ENCODE peak calls at places on chromosome 18, in nine cellular contexts. X is memory B cell; W is tibial artery; Z is activated naive CD4-positive, alpha-beta T cell treated with Interleukin-2 at 50 U/mL for 16 hours; K is T-helper 9 cell; T is naive thymus-derived CD4-positive, alpha-beta T cell; B is RPMI7951; M is A172; S is activated naive CD8-positive, alpha-beta T cell treated with anti-CD3 and anti-CD28 coated beads, Interleukin-2, amount 50 U/mL, for 24 hours. N is an unnamed sample.

GRCh38 chr18:34223164-34223892 is 1.4 kb downstream of the NOL4 start:
- DNase-seq in Z (no peak), S (peak), T (no peak), M (no peak), W (no peak), B (no peak), K (no peak), X (no peak), N (no peak)

GRCh38 chr18:32674491-32674890 is 98.3 kb downstream of the KLHL14 start:
- DNase-seq in S (no peak), M (no peak), Z (no peak), B (no peak), K (no peak), X (no peak), T (no peak), W (no peak), N (no peak)

GRCh38 chr18:9648431-9649163 is 34.2 kb upstream of the PPP4R1 start:
- DNase-seq in T (no peak), K (no peak), B (no peak), X (no peak), Z (no peak), M (no peak), W (no peak), S (no peak), N (no peak)

GRCh38 chr18:79245517-79246001 is 150.2 kb upstream of the NFATC1 start:
- DNase-seq in B (peak), K (peak), T (no peak), X (no peak), Z (peak), S (no peak), M (peak), W (no peak), N (peak)

GRCh38 chr18:23356915-23357421 is 96.1 kb upstream of the RIOK3 start:
- DNase-seq in Z (no peak), B (no peak), M (no peak), X (no peak), T (no peak), W (no peak), K (no peak), S (no peak), N (no peak)

GRCh38 chr18:67476585-67476984 is 39.9 kb downstream of the DSEL start:
- DNase-seq in S (no peak), Z (no peak), T (no peak), M (no peak), K (no peak), X (no peak), B (peak), W (no peak), N (no peak)

GRCh38 chr18:55607763-55608162 is 19.8 kb upstream of the TCF4 start:
- DNase-seq in M (no peak), B (no peak), K (no peak), X (no peak), Z (no peak), T (no peak), W (no peak), S (no peak), N (no peak)

GRCh38 chr18:60656563-60656962 is 284.0 kb upstream of the MC4R start:
- DNase-seq in M (no peak), Z (no peak), K (no peak), X (no peak), S (no peak), W (no peak), T (no peak), B (no peak), N (no peak)

GRCh38 chr18:51361130-51361860 is 163.8 kb upstream of the MEX3C start:
- DNase-seq in Z (no peak), W (no peak), K (no peak), X (no peak), S (no peak), T (no peak), B (peak), M (peak), N (peak)

GRCh38 chr18:3486514-3486913 is 36.5 kb downstream of the TGIF1 start:
- DNase-seq in S (no peak), M (no peak), T (no peak), B (no peak), W (no peak), Z (no peak), X (no peak), K (no peak), N (no peak)

GRCh38 chr18:48796491-48797205 is 154.1 kb downstream of the SMAD7 start:
- DNase-seq in K (no peak), S (no peak), M (no peak), T (no peak), X (no peak), Z (no peak), B (no peak), W (peak), N (no peak)

GRCh38 chr18:58335821-58336220 is 291.8 kb downstream of the NEDD4L start:
- DNase-seq in X (no peak), Z (no peak), K (no peak), T (no peak), M (no peak), W (no peak), S (no peak), B (no peak), N (no peak)

GRCh38 chr18:48983793-48984437 is 33.1 kb upstream of the SMAD7 start:
- DNase-seq in K (no peak), M (no peak), X (no peak), B (no peak), W (no peak), Z (no peak), S (no peak), T (peak), N (no peak)

GRCh38 chr18:76328145-76328544 is 166.9 kb downstream of the ZNF516 start:
- DNase-seq in X (no peak), M (no peak), T (no peak), S (no peak), B (no peak), W (no peak), Z (no peak), K (no peak), N (no peak)

GRCh38 chr18:52826994-52827393 is 487.0 kb downstream of the DCC start:
- DNase-seq in B (no peak), K (no peak), M (no peak), T (no peak), S (no peak), X (no peak), Z (no peak), W (no peak), N (no peak)

GRCh38 chr18:8478166-8478967 is 130.9 kb upstream of the RAB12 start:
- DNase-seq in T (peak), W (no peak), M (peak), S (peak), Z (peak), B (peak), X (peak), K (peak), N (no peak)

GRCh38 chr18:31040982-31041345 is 1.6 kb downstream of the DSC3 start:
- DNase-seq in M (no peak), Z (no peak), X (no peak), W (no peak), S (no peak), T (no peak), B (no peak), K (no peak), N (no peak)

GRCh38 chr18:61443311-61443710 is 110.1 kb downstream of the CDH20 start:
- DNase-seq in Z (no peak), S (no peak), T (no peak), B (no peak), M (no peak), X (no peak), W (no peak), K (no peak), N (no peak)

GRCh38 chr18:69758458-69758857 is 189.2 kb downstream of the CD226 start:
- DNase-seq in S (no peak), W (no peak), B (no peak), Z (no peak), X (no peak), T (no peak), K (no peak), M (no peak), N (no peak)

GRCh38 chr18:48975817-48976649 is 25.3 kb upstream of the SMAD7 start:
- DNase-seq in X (peak), Z (peak), M (no peak), B (peak), T (peak), W (no peak), K (peak), S (peak), N (peak)

GRCh38 chr18:39862341-39862740 is 2092.7 kb upstream of the PIK3C3 start:
- DNase-seq in K (no peak), M (no peak), X (no peak), B (no peak), S (no peak), W (no peak), T (no peak), Z (no peak), N (no peak)

GRCh38 chr18:32768646-32769206 is 4.1 kb downstream of the KLHL14 start:
- DNase-seq in B (no peak), M (no peak), W (no peak), K (no peak), Z (no peak), S (no peak), T (no peak), X (no peak), N (no peak)

GRCh38 chr18:36724169-36724568 is 104.6 kb downstream of the TPGS2 start:
- DNase-seq in T (no peak), K (no peak), W (no peak), Z (no peak), B (no peak), X (no peak), M (no peak), S (no peak), N (no peak)

GRCh38 chr18:32271649-32272324 is 81.9 kb downstream of the MEP1B start:
- DNase-seq in M (peak), X (no peak), K (no peak), B (peak), Z (no peak), T (peak), W (no peak), S (peak), N (no peak)

GRCh38 chr18:74652392-74652988 is 54.8 kb downstream of the ZNF407 start:
- DNase-seq in W (no peak), B (peak), M (peak), T (peak), Z (no peak), K (no peak), S (no peak), X (no peak), N (peak)

GRCh38 chr18:58438161-58438983 is 190.5 kb downstream of the ALPK2 start:
- DNase-seq in X (no peak), S (no peak), W (no peak), B (peak), M (no peak), K (no peak), Z (peak), T (peak), N (peak)

GRCh38 chr18:3346487-3346886 is 84.6 kb downstream of the MYL12B start:
- DNase-seq in Z (no peak), X (no peak), M (no peak), K (no peak), T (no peak), W (no peak), S (no peak), B (no peak), N (no peak)

GRCh38 chr18:44887227-44887631 is 206.5 kb downstream of the SETBP1 start:
- DNase-seq in T (no peak), K (no peak), B (peak), W (no peak), X (no peak), S (peak), Z (peak), M (peak), N (peak)

GRCh38 chr18:354456-354855 is 86.6 kb upstream of the THOC1 start:
- DNase-seq in K (no peak), W (no peak), S (no peak), Z (no peak), M (no peak), T (no peak), X (no peak), B (peak), N (no peak)

GRCh38 chr18:22493255-22493654 is 75.5 kb upstream of the CTAGE1 start:
- DNase-seq in X (no peak), M (no peak), K (no peak), B (no peak), S (no peak), Z (no peak), T (no peak), W (no peak), N (no peak)

GRCh38 chr18:74517236-74517630 is 17.1 kb upstream of the CNDP1 start:
- DNase-seq in M (no peak), B (no peak), T (no peak), X (no peak), Z (no peak), K (no peak), S (no peak), W (peak), N (no peak)

GRCh38 chr18:49274188-49274714 is 186.2 kb downstream of the DYM start:
- DNase-seq in X (no peak), T (no peak), K (no peak), M (no peak), Z (no peak), B (no peak), W (no peak), S (no peak), N (no peak)

GRCh38 chr18:54089749-54090459 is 134.6 kb downstream of the MBD2 start:
- DNase-seq in S (no peak), T (no peak), K (no peak), W (no peak), M (peak), X (no peak), Z (no peak), B (no peak), N (no peak)